ENCODE peak calls at places on chromosomes 1 and 21, in eight cellular contexts. X is prostate gland; Y is MM.1S; O is SJCRH30; D is heart left ventricle; F is IMR-90; M is tibial artery; U is CD8-positive, alpha-beta memory T cell. L is an unnamed sample.

GRCh38 chr1:26168410-26169167 is at the start of gene C1orf232:
- DNase-seq in X (no peak), Y (no peak), O (peak), D (no peak), F (no peak), M (no peak), U (no peak), L (peak)

GRCh38 chr1:240084337-240084736 is 7.3 kb upstream of the FMN2 start:
- DNase-seq in X (no peak), Y (no peak), O (no peak), D (no peak), F (no peak), M (no peak), U (no peak), L (no peak)

GRCh38 chr1:210750468-210750867 is 383.5 kb downstream of the KCNH1 start:
- DNase-seq in X (no peak), Y (no peak), O (no peak), D (no peak), F (no peak), M (no peak), U (no peak), L (no peak)

GRCh38 chr1:246166841-246167240 is 340.2 kb downstream of the SMYD3 start:
- DNase-seq in X (no peak), Y (no peak), O (no peak), D (no peak), F (no peak), M (no peak), U (no peak), L (no peak)

GRCh38 chr1:30618335-30618747 is 105.0 kb downstream of the MATN1 start:
- DNase-seq in X (no peak), Y (no peak), O (no peak), D (no peak), F (no peak), M (no peak), U (no peak), L (no peak)

GRCh38 chr1:205590777-205591513 is 40.9 kb downstream of the ELK4 start:
- DNase-seq in X (no peak), Y (no peak), O (no peak), D (no peak), F (no peak), M (no peak), U (no peak), L (no peak)

GRCh38 chr1:246329900-246330299 is 177.2 kb downstream of the SMYD3 start:
- DNase-seq in X (no peak), Y (no peak), O (no peak), D (no peak), F (no peak), M (no peak), U (no peak), L (no peak)

GRCh38 chr1:25771246-25772114 is 28.5 kb upstream of the SELENON start:
- DNase-seq in X (peak), Y (no peak), O (peak), D (peak), F (peak), M (no peak), U (peak), L (no peak)

GRCh38 chr1:156616463-156616862 is 2.8 kb upstream of the HAPLN2 start:
- DNase-seq in X (peak), Y (no peak), O (peak), D (peak), F (peak), M (no peak), U (no peak), L (no peak)

GRCh38 chr1:116950497-116951174 is 40.9 kb downstream of the PTGFRN start:
- DNase-seq in X (no peak), Y (no peak), O (no peak), D (no peak), F (no peak), M (no peak), U (no peak), L (no peak)

GRCh38 chr21:31924548-31924947 is 51.7 kb downstream of the HUNK start:
- DNase-seq in X (no peak), Y (no peak), O (no peak), D (no peak), F (no peak), M (no peak), U (no peak), L (no peak)

GRCh38 chr21:43262427-43262826 is 93.6 kb downstream of the CRYAA start:
- DNase-seq in X (no peak), Y (no peak), O (peak), D (peak), F (peak), M (no peak), U (no peak), L (no peak)

GRCh38 chr1:12344611-12345299 is 114.9 kb downstream of the VPS13D start:
- DNase-seq in X (no peak), Y (no peak), O (no peak), D (no peak), F (no peak), M (peak), U (no peak), L (no peak)

GRCh38 chr1:16189921-16190499 is 22.4 kb downstream of the ARHGEF19 start:
- DNase-seq in X (no peak), Y (no peak), O (peak), D (no peak), F (no peak), M (no peak), U (no peak), L (no peak)

GRCh38 chr1:193111641-193112090 is 6.5 kb upstream of the GLRX2 start:
- DNase-seq in X (peak), Y (peak), O (peak), D (peak), F (peak), M (peak), U (no peak), L (peak)

GRCh38 chr21:42313501-42313969 is 1.7 kb downstream of the TFF3 start:
- DNase-seq in X (no peak), Y (peak), O (peak), D (peak), F (no peak), M (no peak), U (no peak), L (no peak)

GRCh38 chr1:16630661-16631247 is 17.4 kb upstream of the NBPF1 start:
- DNase-seq in X (no peak), Y (no peak), O (no peak), D (peak), F (no peak), M (no peak), U (no peak), L (peak)

GRCh38 chr1:235127774-235128452 is 724 bp downstream of the TOMM20 start:
- DNase-seq in X (no peak), Y (peak), O (no peak), D (no peak), F (no peak), M (no peak), U (no peak), L (no peak)

GRCh38 chr1:174742805-174743653 is 256.7 kb upstream of the CACYBP start:
- DNase-seq in X (no peak), Y (no peak), O (no peak), D (no peak), F (peak), M (no peak), U (no peak), L (no peak)

GRCh38 chr1:248622491-248623106 is 12.3 kb downstream of the OR2T11 start:
- DNase-seq in X (no peak), Y (peak), O (no peak), D (no peak), F (peak), M (no peak), U (peak), L (no peak)

GRCh38 chr21:43956019-43956666 is 56.0 kb upstream of the TRAPPC10 start:
- DNase-seq in X (no peak), Y (no peak), O (peak), D (no peak), F (no peak), M (no peak), U (no peak), L (no peak)

GRCh38 chr1:118116909-118117308 is 68.1 kb downstream of the SPAG17 start:
- DNase-seq in X (no peak), Y (no peak), O (no peak), D (no peak), F (no peak), M (no peak), U (no peak), L (no peak)

GRCh38 chr1:229070168-229070567 is 200.7 kb upstream of the RAB4A start:
- DNase-seq in X (peak), Y (no peak), O (peak), D (peak), F (peak), M (peak), U (no peak), L (no peak)

GRCh38 chr1:229508823-229509337 is 739 bp upstream of the NUP133 start:
- DNase-seq in X (no peak), Y (no peak), O (no peak), D (no peak), F (no peak), M (no peak), U (no peak), L (no peak)

GRCh38 chr1:229557913-229558414 is 543 bp downstream of the ABCB10 start:
- DNase-seq in X (peak), Y (peak), O (peak), D (peak), F (no peak), M (peak), U (peak), L (peak)

GRCh38 chr1:41110721-41111120 is 89.2 kb upstream of the SLFNL1 start:
- DNase-seq in X (no peak), Y (no peak), O (no peak), D (no peak), F (no peak), M (no peak), U (no peak), L (no peak)

GRCh38 chr21:42061195-42061865 is 9.8 kb upstream of the UMODL1 start:
- DNase-seq in X (no peak), Y (peak), O (no peak), D (peak), F (no peak), M (peak), U (peak), L (no peak)

GRCh38 chr1:10652626-10653025 is 143.8 kb downstream of the CASZ1 start:
- DNase-seq in X (peak), Y (no peak), O (no peak), D (no peak), F (no peak), M (no peak), U (no peak), L (no peak)

GRCh38 chr1:243261389-243261788 is 5.5 kb downstream of the SDCCAG8 start:
- DNase-seq in X (no peak), Y (no peak), O (no peak), D (no peak), F (peak), M (no peak), U (no peak), L (no peak)

GRCh38 chr1:201713093-201713810 is 115.7 kb upstream of the IPO9 start:
- DNase-seq in X (peak), Y (no peak), O (peak), D (peak), F (peak), M (peak), U (no peak), L (peak)

GRCh38 chr1:214718724-214719123 is 115.7 kb downstream of the CENPF start:
- DNase-seq in X (no peak), Y (no peak), O (no peak), D (no peak), F (peak), M (no peak), U (no peak), L (no peak)

GRCh38 chr1:234778215-234779159 is 168.5 kb upstream of the IRF2BP2 start:
- DNase-seq in X (no peak), Y (no peak), O (peak), D (peak), F (no peak), M (no peak), U (peak), L (no peak)

GRCh38 chr1:77977989-77978292 is 931 bp downstream of the FUBP1 start:
- DNase-seq in X (no peak), Y (no peak), O (no peak), D (no peak), F (no peak), M (no peak), U (no peak), L (no peak)

GRCh38 chr21:17590443-17590842 is 22.3 kb downstream of the BTG3 start:
- DNase-seq in X (no peak), Y (no peak), O (no peak), D (no peak), F (peak), M (no peak), U (no peak), L (no peak)

GRCh38 chr1:214028999-214029406 is 41.2 kb downstream of the PROX1 start:
- DNase-seq in X (no peak), Y (no peak), O (no peak), D (no peak), F (no peak), M (no peak), U (no peak), L (no peak)

GRCh38 chr1:14869197-14869596 is 270.7 kb downstream of the KAZN start:
- DNase-seq in X (no peak), Y (no peak), O (no peak), D (no peak), F (peak), M (no peak), U (no peak), L (no peak)

GRCh38 chr1:30764396-30764795 is 6.8 kb upstream of the LAPTM5 start:
- DNase-seq in X (no peak), Y (no peak), O (no peak), D (no peak), F (no peak), M (no peak), U (no peak), L (no peak)

GRCh38 chr21:43769325-43769958 is 6.7 kb downstream of the CSTB start:
- DNase-seq in X (no peak), Y (no peak), O (no peak), D (no peak), F (no peak), M (no peak), U (no peak), L (no peak)

DNA sequence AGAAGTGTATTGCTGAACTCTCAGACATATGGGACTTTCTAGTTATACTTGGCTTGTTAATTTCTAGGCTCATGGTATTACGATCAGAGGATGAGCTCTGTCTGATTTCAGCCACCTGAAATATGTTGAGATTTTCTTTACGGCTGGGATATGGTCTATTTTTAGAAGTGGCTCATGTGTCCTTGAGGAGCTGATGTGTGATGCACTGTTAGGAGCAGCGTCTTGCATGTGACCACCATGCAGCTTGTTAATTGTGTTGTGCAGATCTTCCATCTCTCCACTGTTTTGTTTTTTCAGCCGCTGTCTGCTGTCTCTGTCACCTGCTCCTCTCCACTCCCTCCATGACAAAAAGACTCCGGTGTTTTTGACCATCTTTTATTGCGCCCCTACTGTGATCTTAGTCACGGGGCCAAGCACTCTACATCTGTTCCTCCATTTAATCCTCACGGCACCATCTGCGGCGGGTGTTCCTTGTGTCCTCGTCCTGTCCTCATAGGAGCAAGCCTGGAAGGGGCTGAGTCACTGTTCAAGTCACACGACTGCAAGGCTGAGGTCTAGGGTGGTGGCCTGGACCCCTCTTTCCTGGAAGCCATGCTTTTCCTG is 51.8 kb downstream of the ADARB1 start:
- DNase-seq in X (no peak), Y (no peak), O (peak), D (no peak), F (no peak), M (no peak), U (no peak), L (no peak)
- H3K27ac ChIP-seq in X (no peak), Y (no peak), O (peak), D (no peak), F (no peak), M (peak), U (no peak), L (no peak)

DNA sequence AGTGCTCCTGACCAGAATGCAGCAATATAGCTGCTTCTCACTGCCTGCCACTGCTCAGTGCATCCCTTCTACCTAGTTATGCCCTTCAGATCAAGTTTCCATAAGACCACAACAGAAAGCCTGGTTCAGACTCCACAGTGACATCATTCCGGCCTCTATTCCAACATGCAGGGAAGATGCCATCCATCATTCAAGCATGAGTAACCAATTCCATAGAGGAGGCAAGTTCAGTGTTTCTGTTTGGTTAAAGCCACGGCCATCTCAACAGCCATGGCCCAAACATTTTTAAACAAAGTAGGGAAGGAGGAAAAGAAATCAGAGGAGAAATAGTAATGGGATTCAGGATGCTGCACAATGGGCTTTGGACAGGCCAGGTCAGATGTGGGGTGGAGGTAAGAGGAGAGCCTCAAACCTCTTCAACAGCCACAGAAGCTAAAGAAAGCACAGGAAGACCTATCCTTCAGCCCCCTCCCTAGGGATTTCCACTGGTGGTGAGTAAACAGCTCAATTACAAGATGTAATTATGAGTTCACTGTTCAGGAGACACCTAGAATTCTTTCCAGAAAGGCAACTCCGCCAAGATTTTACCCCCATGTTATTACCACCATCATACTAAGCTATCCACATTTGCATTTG is 484.9 kb downstream of the SETD4 start:
- DNase-seq in X (no peak), Y (no peak), O (peak), D (no peak), F (peak), M (no peak), U (no peak), L (no peak)
- H3K27ac ChIP-seq in X (no peak), Y (no peak), O (no peak), D (no peak), F (peak), M (no peak), U (no peak), L (no peak)

GRCh38 chr1:46807046-46807972 is 8.5 kb downstream of the CYP4B1 start:
- DNase-seq in X (no peak), Y (no peak), O (no peak), D (no peak), F (no peak), M (no peak), U (no peak), L (no peak)
- H3K27ac ChIP-seq in X (peak), Y (no peak), O (no peak), D (peak), F (no peak), M (peak), U (no peak), L (no peak)

GRCh38 chr1:184929711-184930202 is 44.6 kb downstream of the NIBAN1 start:
- DNase-seq in X (peak), Y (no peak), O (no peak), D (no peak), F (no peak), M (no peak), U (no peak), L (no peak)
- H3K27ac ChIP-seq in X (peak), Y (no peak), O (no peak), D (no peak), F (no peak), M (no peak), U (no peak), L (no peak)

GRCh38 chr1:9149151-9149550 is 20.2 kb upstream of the GPR157 start:
- DNase-seq in X (no peak), Y (no peak), O (no peak), D (no peak), F (no peak), M (no peak), U (no peak), L (no peak)
- H3K27ac ChIP-seq in X (no peak), Y (no peak), O (no peak), D (peak), F (no peak), M (peak), U (no peak), L (no peak)

GRCh38 chr1:221923921-221924598 is 182.2 kb upstream of the DUSP10 start:
- DNase-seq in X (no peak), Y (no peak), O (no peak), D (no peak), F (peak), M (no peak), U (no peak), L (no peak)
- H3K27ac ChIP-seq in X (no peak), Y (no peak), O (no peak), D (no peak), F (no peak), M (no peak), U (no peak), L (no peak)

GRCh38 chr1:112524986-112525385 is 16.2 kb downstream of the WNT2B start:
- DNase-seq in X (no peak), Y (no peak), O (no peak), D (no peak), F (no peak), M (no peak), U (no peak), L (no peak)

GRCh38 chr1:112529301-112529700 is 20.5 kb downstream of the WNT2B start:
- DNase-seq in X (no peak), Y (no peak), O (no peak), D (no peak), F (peak), M (no peak), U (no peak), L (no peak)

GRCh38 chr1:112524251-112524650 is 15.5 kb downstream of the WNT2B start:
- DNase-seq in X (no peak), Y (no peak), O (peak), D (no peak), F (no peak), M (no peak), U (no peak), L (peak)

GRCh38 chr1:112528076-112528475 is 19.3 kb downstream of the WNT2B start:
- DNase-seq in X (no peak), Y (no peak), O (no peak), D (no peak), F (peak), M (no peak), U (no peak), L (no peak)

GRCh38 chr1:112527266-112528010 is 18.7 kb downstream of the WNT2B start:
- DNase-seq in X (no peak), Y (no peak), O (no peak), D (no peak), F (peak), M (no peak), U (no peak), L (no peak)
- H3K27ac ChIP-seq in X (no peak), Y (no peak), O (no peak), D (no peak), F (peak), M (no peak), U (no peak), L (no peak)

GRCh38 chr21:28068455-28069358 is 924.0 kb downstream of the LTN1 start:
- DNase-seq in X (no peak), Y (no peak), O (no peak), D (no peak), F (no peak), M (no peak), U (no peak), L (no peak)
- H3K27ac ChIP-seq in X (no peak), Y (no peak), O (peak), D (no peak), F (peak), M (no peak), U (no peak), L (peak)

GRCh38 chr1:244864253-244865027 is at the start of gene HNRNPU:
- DNase-seq in X (peak), Y (peak), O (peak), D (peak), F (peak), M (peak), U (peak), L (peak)

GRCh38 chr1:244865028-244865371 is 657 bp upstream of the HNRNPU start:
- DNase-seq in X (no peak), Y (no peak), O (peak), D (peak), F (no peak), M (peak), U (no peak), L (peak)

GRCh38 chr1:244868484-244869363 is 4.4 kb upstream of the HNRNPU start:
- DNase-seq in X (no peak), Y (no peak), O (peak), D (no peak), F (no peak), M (no peak), U (no peak), L (no peak)

GRCh38 chr1:244865820-244866219 is 1.5 kb upstream of the HNRNPU start:
- DNase-seq in X (no peak), Y (no peak), O (no peak), D (no peak), F (no peak), M (no peak), U (no peak), L (no peak)

DNA sequence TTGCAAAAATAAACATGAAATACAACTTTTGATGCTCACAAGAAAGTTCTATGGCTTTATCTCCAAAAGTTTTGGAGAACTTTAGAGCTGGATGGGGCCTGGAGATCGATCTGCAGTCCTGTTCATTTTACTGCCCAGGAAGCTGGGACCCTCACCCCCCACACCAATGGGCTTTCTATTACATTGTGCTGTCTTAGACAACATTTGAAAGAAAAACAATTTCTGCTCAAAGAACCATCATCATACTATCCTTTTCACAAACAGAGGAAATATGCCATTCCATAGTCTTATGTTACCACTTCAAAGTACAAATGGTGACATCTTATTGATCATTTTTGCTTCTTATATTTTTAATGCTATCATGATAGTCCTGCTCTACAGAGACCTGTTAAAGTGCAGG is 2.0 kb upstream of the HNRNPU start:
- DNase-seq in X (no peak), Y (no peak), O (no peak), D (no peak), F (no peak), M (no peak), U (no peak), L (no peak)
- H3K27ac ChIP-seq in X (no peak), Y (no peak), O (no peak), D (peak), F (peak), M (peak), U (peak), L (no peak)